ENCODE peak calls at places on chromosomes 12 and 14, in five cellular contexts. R is lower lobe of right lung, I is thoracic aorta, J is neuronal stem cell, S is H1. F is an unnamed sample. For H3K4me1, the result is how much of the 10 kb centered on the place peaks cover.

GRCh38 chr14:61196792-61197191 is 84.3 kb downstream of the TMEM30B start:
- DNase-seq in R (no peak), I (no peak), J (no peak), S (no peak), F (no peak)

GRCh38 chr14:93592786-93593185 is 162.0 kb downstream of the UNC79 start:
- DNase-seq in R (no peak), I (no peak), J (no peak), S (no peak), F (no peak)

GRCh38 chr12:1608783-1609119 is 14.4 kb upstream of the FBXL14 start:
- DNase-seq in R (no peak), I (no peak), J (no peak), S (no peak), F (no peak)

GRCh38 chr14:101738921-101739320 is 22.6 kb upstream of the PPP2R5C start:
- DNase-seq in R (no peak), I (no peak), J (no peak), S (no peak), F (no peak)

GRCh38 chr14:67240978-67241415 is 238 bp upstream of the PALS1 start:
- DNase-seq in R (peak), I (peak), J (peak), S (peak), F (peak)

GRCh38 chr12:108517288-108518100 is 2.4 kb downstream of the FICD start:
- DNase-seq in R (no peak), I (no peak), J (no peak), S (no peak), F (no peak)

GRCh38 chr14:32192712-32193373 is 9.0 kb upstream of the RNU6-7 start:
- DNase-seq in R (no peak), I (no peak), J (no peak), S (no peak), F (no peak)

GRCh38 chr14:85333313-85333712 is 196.6 kb upstream of the FLRT2 start:
- DNase-seq in R (no peak), I (no peak), J (no peak), S (no peak), F (no peak)

GRCh38 chr12:116266631-116267349 is 10.7 kb downstream of the MED13L start:
- DNase-seq in R (no peak), I (no peak), J (no peak), S (no peak), F (no peak)

GRCh38 chr12:116263844-116264243 is 13.6 kb downstream of the MED13L start:
- DNase-seq in R (no peak), I (no peak), J (no peak), S (no peak), F (no peak)

GRCh38 chr12:116264525-116265070 is 12.9 kb downstream of the MED13L start:
- DNase-seq in R (no peak), I (no peak), J (no peak), S (no peak), F (no peak)

GRCh38 chr12:116266220-116266619 is 11.3 kb downstream of the MED13L start:
- DNase-seq in R (no peak), I (no peak), J (no peak), S (no peak), F (no peak)

DNA sequence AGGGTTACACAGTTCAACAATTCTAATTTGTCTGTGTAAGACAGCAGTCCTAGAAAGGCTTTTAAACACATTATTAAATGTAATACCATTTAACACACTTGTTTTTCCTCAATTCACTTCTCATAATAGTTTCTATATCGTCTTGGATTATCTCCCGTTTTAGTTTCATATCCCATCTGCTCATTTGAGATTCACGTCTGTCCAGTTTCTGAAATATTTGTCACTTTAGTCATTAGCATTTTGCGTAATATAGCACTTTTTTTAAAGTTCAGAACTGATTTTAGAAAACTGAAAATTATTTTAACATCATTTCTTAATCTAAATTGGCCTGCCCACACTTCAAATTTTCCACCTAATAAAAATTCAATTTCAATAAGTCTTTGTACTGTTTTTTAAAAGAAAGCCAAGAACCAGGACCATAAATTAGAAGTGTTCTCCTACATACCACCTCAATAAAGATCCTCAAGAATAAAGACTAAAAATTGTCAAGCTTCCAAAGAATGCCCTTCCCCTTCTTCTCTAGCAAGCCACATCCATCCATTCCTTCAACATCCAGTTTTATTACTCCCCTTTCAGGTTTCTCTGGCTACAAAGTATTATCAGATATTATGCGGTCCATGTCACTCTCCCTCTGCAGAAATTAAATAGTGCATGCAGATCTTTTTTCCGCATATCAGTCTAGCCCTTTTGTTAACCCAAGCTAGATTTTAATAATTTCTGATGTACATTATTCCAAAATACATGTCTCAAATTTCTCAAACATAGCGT is 11.9 kb downstream of the MED13L start:
- DNase-seq in R (no peak), I (no peak), J (no peak), S (no peak), F (no peak)
- H3K4me1 ChIP-seq in R (half or more), I (half or more), J (under half), S (under half), F (half or more)

DNA sequence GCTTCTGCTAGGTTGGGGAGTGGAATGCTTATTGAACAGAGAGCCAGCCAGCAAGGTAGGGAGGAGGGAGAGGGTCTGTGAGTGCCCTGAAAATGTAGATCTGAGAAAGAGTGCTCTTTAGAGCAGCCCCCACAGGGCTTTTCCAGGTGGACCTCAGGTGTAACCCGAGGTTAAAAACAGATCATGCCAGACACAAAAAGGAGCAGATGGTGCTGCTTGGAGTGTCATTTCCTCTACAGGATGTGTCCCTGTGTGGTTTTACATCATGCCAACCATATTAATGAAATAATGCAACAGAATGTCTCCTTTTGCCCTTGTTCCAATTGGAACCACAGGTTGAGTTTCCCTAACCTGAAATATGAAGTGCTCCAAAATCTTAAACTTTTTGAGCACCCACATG is 6.4 kb downstream of the SUSD6 start:
- DNase-seq in R (no peak), I (no peak), J (no peak), S (no peak), F (no peak)
- H3K4me1 ChIP-seq in R (half or more), I (half or more), J (under half), S (under half), F (half or more)

DNA sequence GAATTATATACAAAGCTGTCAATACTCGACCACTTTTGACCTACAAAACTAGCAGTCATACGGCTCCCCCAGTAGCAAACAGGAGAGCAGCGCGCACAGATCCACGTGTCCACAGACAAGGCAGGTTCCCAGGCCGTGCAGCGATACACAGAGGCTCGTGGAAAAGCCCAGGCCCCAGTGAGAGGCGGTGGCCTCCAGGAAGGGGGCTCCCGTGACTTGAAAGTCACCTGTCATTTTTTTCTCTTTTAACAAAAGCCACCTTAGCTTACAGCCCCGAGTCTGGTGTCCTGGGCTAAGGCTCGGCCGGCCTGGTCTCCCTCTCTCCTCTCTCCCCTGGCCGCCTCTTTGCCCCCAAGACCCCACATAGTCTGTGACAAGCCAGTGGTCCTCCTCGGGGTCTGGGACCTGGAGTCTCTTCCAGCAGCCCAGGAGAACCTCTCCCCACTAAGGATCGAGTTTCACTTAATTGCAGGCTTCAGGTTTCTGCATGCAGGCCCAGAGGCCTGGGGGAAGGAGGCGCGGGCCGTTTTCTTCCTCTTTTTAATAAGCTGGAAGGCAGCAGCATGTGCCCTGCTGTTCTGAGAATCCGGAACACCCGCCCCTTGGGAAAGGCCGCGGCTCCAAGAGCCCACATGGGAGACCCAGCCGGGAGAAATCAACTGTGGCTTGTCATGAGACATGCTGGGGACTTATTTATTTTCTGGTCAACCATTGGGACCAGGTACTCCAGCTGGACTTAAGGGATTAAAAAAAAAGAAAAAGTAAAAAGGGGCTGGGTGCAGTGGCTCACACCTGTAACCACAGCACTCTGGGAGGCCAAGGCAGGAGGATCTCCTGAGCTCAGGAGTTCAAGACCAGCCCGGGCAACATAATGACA is 15.9 kb downstream of the NCOR2 start:
- DNase-seq in R (peak), I (no peak), J (no peak), S (no peak), F (peak)
- H3K4me1 ChIP-seq in R (half or more), I (half or more), J (under half), S (under half), F (half or more)

DNA sequence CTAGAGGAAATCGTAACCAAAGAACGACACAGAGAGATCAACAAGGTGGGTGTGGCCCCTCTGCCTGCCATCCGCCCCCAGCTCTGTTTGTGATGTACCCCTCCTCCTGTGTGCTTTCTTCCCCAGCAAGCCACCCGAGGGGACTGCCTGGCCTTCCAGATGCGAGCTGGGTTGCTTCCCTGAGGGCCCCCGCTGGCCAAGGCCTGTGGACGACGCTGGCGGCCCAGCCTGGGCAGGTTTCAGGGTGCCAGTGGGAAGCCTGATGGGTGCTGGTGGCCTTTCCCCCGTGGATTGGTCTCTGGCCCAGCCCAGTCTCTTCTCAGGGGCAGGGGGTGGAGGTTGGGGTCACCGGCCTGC is 2.0 kb downstream of the ARL6IP4 start:
- DNase-seq in R (no peak), I (no peak), J (no peak), S (no peak), F (no peak)
- H3K4me1 ChIP-seq in R (half or more), I (half or more), J (under half), S (under half), F (half or more)

GRCh38 chr12:11510671-11511070 is 115.3 kb upstream of the PRB2 start:
- DNase-seq in R (no peak), I (no peak), J (no peak), S (no peak), F (no peak)

GRCh38 chr12:11513288-11513687 is 117.9 kb upstream of the PRB2 start:
- DNase-seq in R (no peak), I (no peak), J (no peak), S (no peak), F (no peak)

DNA sequence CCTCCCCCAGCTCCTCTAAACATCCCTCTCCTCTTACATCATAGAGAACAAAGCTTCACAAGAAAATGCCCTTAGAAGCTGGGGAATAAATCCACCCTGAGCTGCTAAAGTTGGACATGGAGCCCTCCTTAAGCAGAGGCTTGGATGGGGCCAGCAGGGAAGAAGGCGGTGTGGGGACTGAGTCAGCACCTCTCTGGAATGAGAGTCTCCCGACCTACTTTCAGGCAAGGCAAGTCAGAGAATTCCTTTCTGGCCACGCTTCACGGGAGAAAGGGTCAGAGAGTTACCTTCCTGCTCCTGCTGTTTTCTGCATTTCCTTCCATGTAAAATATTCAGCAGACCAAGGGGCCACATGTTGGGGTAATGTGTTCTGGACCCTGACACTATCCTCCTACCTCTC is 113.3 kb upstream of the PRB2 start:
- DNase-seq in R (no peak), I (no peak), J (no peak), S (no peak), F (no peak)
- H3K4me1 ChIP-seq in R (under half), I (under half), J (under half), S (under half), F (under half)

DNA sequence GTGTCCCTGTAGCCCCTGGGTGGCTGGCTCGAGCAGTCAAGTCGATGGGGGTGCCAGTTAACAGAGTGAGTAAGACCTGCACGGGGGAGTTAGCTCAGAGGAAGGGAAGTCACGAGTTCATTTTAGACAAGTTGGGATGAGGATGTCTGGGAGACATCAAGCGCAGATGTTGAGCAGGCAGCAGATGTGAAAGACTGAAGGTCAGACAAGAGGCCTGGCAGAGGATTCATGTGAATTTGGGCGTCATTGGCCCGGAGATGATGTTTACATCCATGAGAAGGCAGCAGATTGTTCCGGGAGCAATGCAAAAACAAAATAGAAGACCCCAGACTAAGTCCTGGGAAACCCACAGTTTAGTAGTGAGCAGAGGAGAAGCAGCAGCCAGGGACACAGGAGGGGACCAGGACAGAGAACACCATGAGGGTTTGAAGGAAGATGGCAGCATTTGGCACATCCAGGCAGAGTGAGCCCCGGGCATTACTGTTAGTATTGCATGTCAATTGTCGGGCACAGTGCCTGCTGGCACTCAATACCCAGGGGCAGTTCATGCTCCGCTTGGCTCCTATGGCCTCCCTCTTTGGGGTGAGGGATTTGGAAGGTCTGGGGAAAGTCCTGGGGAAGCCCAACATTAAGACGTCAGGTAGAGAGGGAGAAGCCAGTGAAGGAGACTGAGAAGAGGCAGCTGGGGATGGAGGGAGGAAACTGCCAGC is 15.1 kb downstream of the LTBP2 start:
- DNase-seq in R (no peak), I (no peak), J (no peak), S (no peak), F (no peak)
- H3K4me1 ChIP-seq in R (half or more), I (half or more), J (under half), S (under half), F (half or more)

GRCh38 chr12:111408116-111408440 is 2.4 kb downstream of the SH2B3 start:
- DNase-seq in R (no peak), I (no peak), J (no peak), S (no peak), F (no peak)
- H3K4me1 ChIP-seq in R (half or more), I (half or more), J (under half), S (under half), F (half or more)

GRCh38 chr12:113062502-113063395 is 6.2 kb downstream of the DTX1 start:
- DNase-seq in R (no peak), I (no peak), J (peak), S (no peak), F (peak)
- H3K4me1 ChIP-seq in R (under half), I (under half), J (under half), S (under half), F (under half)

F was measured in upper lobe of right lung.